ENCODE peak calls at places on chromosomes 12 and 14, in ten cellular contexts. S, X, D, C, A, T, G, E, Y and W are unnamed samples.

GRCh38 chr12:6141048-6141447 is 16.6 kb upstream of the VWF start:
- DNase-seq in X (no peak), G (no peak), Y (no peak), T (no peak), D (no peak), C (peak), S (no peak), A (peak), E (no peak), W (no peak)

GRCh38 chr12:3752096-3752709 is 706 bp downstream of the CRACR2A start:
- DNase-seq in C (peak), S (peak), D (no peak), E (peak), G (peak), T (peak), A (peak), X (peak), Y (no peak), W (no peak)

GRCh38 chr12:104720346-104721064 is 237.6 kb downstream of the SLC41A2 start:
- DNase-seq in A (no peak), E (no peak), C (peak), D (no peak), G (peak), Y (no peak), T (no peak), S (peak), X (peak), W (no peak)

GRCh38 chr12:112381421-112381897 is 772 bp downstream of the HECTD4 start:
- DNase-seq in C (no peak), D (no peak), S (peak), T (no peak), E (peak), X (peak), Y (no peak), A (no peak), G (no peak), W (no peak)

GRCh38 chr12:63400746-63401145 is 249.7 kb upstream of the AVPR1A start:
- DNase-seq in D (no peak), E (no peak), C (peak), S (no peak), T (no peak), A (no peak), Y (peak), X (no peak), G (no peak), W (no peak)

GRCh38 chr12:122133192-122133950 is 40.6 kb downstream of the IL31 start:
- DNase-seq in E (peak), T (no peak), X (no peak), C (no peak), Y (no peak), S (no peak), D (no peak), A (no peak), G (no peak), W (peak)

GRCh38 chr12:120142231-120142877 is 25.8 kb upstream of the RAB35 start:
- DNase-seq in X (no peak), G (no peak), A (no peak), S (no peak), T (no peak), C (peak), E (no peak), Y (no peak), D (no peak), W (peak)

GRCh38 chr14:69712637-69713088 is 54.3 kb upstream of the SRSF5 start:
- DNase-seq in E (peak), T (no peak), C (no peak), X (no peak), Y (no peak), A (no peak), D (peak), S (no peak), G (no peak), W (no peak)

GRCh38 chr12:14563051-14563450 is 4.6 kb downstream of the PLBD1 start:
- DNase-seq in A (no peak), T (no peak), X (no peak), G (no peak), Y (no peak), D (no peak), C (no peak), E (no peak), S (no peak), W (no peak)

GRCh38 chr14:83520837-83521236 is 1987.2 kb upstream of the SEL1L start:
- DNase-seq in Y (no peak), A (no peak), E (no peak), T (no peak), G (peak), D (no peak), S (no peak), C (peak), X (no peak), W (no peak)

GRCh38 chr14:33846100-33846824 is 104.6 kb downstream of the EGLN3 start:
- DNase-seq in D (no peak), Y (no peak), S (no peak), A (no peak), E (no peak), C (no peak), T (no peak), G (no peak), X (no peak), W (no peak)

GRCh38 chr14:90447720-90448497 is 51.1 kb downstream of the CALM1 start:
- DNase-seq in Y (peak), X (no peak), A (no peak), S (peak), D (no peak), C (no peak), G (no peak), T (no peak), E (no peak), W (no peak)

GRCh38 chr14:104531421-104532190 is 48.0 kb upstream of the C14orf180 start:
- DNase-seq in Y (no peak), X (no peak), T (no peak), S (no peak), C (no peak), G (no peak), D (no peak), E (peak), A (no peak), W (no peak)

GRCh38 chr12:70305794-70306193 is 60.3 kb upstream of the KCNMB4 start:
- DNase-seq in D (no peak), Y (no peak), C (peak), E (no peak), T (no peak), S (no peak), G (no peak), A (no peak), X (no peak), W (no peak)

GRCh38 chr12:96578526-96579125 is 89.2 kb downstream of the CFAP54 start:
- DNase-seq in C (peak), E (no peak), Y (peak), S (peak), A (no peak), G (peak), T (peak), X (no peak), D (peak), W (no peak)

GRCh38 chr14:72433511-72433910 is 460.4 kb downstream of the DPF3 start:
- DNase-seq in T (no peak), G (peak), S (no peak), A (no peak), D (no peak), Y (peak), E (no peak), X (no peak), C (peak), W (no peak)

GRCh38 chr12:108832730-108833354 is 24.5 kb downstream of the SSH1 start:
- DNase-seq in G (peak), S (no peak), E (no peak), T (no peak), C (peak), Y (peak), A (no peak), D (peak), X (no peak), W (no peak)
- TF ChIP-seq CTCF in G (no peak), S (no peak), E (no peak), T (no peak), C (no peak), Y (no peak), A (no peak), D (no peak), X (no peak), W (no peak)

GRCh38 chr14:76846331-76847047 is 20.3 kb downstream of the LRRC74A start:
- DNase-seq in D (no peak), A (no peak), Y (no peak), E (no peak), X (no peak), S (no peak), G (no peak), C (no peak), T (no peak), W (no peak)

GRCh38 chr14:76842414-76842813 is 16.2 kb downstream of the LRRC74A start:
- DNase-seq in C (no peak), D (no peak), X (no peak), S (no peak), Y (no peak), E (no peak), G (no peak), T (no peak), A (no peak), W (no peak)

GRCh38 chr14:76848879-76849278 is 22.7 kb downstream of the LRRC74A start:
- DNase-seq in D (no peak), G (no peak), S (no peak), A (no peak), X (no peak), E (no peak), T (peak), C (no peak), Y (peak), W (no peak)

DNA sequence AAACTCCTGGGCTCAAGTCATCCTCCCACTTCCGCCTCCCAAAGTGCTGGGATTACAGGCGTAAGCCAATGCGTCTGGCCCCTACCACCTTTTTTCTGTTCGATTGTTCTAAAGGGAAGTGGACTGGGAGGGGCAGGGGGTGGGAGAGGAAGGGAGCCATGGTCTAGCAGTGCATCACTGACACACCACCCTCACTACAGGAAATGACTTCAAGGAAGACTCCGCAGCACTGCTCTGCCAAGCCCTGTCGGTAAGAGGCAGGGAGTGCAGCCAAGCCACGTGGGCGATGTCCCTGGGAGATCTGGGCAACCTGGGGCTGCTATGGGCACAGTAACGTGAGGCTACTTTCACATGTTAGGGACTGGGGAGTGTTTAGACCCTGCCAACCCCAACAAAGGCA is 18.0 kb downstream of the LRRC74A start:
- DNase-seq in E (peak), S (peak), X (no peak), G (peak), T (peak), D (no peak), A (peak), C (no peak), Y (peak), W (peak)
- TF ChIP-seq CTCF in E (peak), S (peak), X (no peak), G (peak), T (no peak), D (peak), A (no peak), C (no peak), Y (no peak), W (no peak)

DNA sequence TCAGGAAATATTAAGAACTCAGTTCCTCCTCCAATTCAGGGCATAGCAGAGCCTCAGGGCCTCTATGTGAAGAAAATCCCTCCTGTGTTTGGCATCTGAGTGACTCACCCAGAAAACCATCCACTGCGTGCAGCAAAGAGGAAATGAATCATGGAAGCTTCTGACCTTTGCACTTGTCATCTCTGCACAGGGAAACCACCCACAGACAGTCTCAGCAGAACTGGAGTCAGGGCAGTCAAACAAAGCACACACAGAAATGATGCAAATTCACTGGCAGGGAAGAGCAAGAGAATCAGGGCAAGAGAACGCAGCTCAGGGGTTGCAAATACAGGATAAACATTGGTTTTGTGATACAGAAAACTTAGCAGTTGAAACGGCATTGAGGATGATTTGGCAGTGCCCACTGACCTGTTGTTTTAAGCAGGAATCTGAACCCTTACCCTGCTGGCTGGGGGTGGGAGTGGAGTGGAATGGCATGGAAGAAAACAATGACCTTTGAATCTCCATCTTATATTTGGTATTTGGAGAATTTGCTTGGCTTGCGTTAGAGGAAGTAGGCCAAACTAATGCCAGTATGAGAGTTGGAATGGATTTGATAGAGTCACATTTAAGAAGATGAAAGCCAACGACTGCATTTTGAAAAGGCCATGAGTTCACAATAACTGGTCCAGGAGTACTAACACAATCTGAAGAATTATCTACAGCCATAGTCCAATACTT is 53.5 kb downstream of the PHLDA1 start:
- DNase-seq in A (peak), S (peak), C (peak), D (no peak), G (peak), X (peak), T (peak), Y (peak), E (no peak), W (peak)
- TF ChIP-seq CTCF in A (peak), S (no peak), C (no peak), D (no peak), G (peak), X (no peak), T (no peak), Y (no peak), E (no peak), W (no peak)

DNA sequence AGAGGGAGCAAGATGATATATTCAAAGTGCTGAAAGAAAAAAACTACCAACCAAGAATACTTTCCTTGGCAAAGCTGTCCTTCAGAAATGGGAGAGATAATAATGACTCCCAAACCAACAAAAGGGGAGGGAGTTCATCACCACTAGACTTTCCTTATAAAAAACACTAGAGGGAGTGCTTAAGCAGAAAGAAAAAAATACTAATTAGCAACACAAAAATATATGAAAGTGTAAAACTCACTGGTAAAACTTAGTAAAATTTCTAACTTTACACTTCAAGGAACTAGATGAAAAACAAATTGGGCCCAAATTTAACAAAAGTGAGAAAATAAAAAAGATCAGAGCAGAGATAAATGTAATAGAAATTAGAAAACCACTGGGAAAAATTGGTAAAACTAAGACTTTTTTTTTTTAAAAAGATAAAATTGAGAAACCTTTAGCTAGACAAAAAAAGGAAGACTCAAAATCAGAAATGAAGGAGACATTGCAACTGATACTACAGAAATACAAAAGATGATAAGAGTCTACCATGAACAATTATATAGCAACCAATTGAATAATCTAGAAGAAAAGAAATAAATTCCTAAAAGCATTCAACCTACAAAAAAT is 60.4 kb upstream of the FAR2 start:
- DNase-seq in E (no peak), T (no peak), X (no peak), A (no peak), S (no peak), C (peak), Y (peak), G (peak), D (no peak), W (no peak)
- TF ChIP-seq CTCF in E (peak), T (peak), X (peak), A (no peak), S (peak), C (peak), Y (peak), G (peak), D (peak), W (peak)

DNA sequence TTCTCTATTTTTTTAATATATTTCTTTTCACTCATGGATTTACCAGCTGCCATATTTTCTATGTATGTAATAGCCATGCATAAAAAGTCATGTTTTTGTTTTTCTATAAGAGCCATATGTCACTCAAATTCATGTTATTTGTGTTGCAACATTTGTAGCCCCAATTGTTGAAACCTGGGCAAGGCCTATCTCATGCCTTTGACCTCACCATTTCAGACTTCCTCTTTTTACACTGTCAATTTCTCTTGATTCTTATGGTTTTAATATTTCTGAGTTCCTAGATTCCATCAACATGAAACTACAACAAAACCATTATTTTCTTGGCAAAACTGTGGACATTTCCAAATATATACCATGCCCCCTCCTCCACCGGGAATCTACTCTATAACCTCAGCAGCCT is 647.5 kb downstream of the C12orf50 start:
- DNase-seq in T (no peak), D (no peak), E (no peak), X (no peak), G (no peak), S (no peak), Y (no peak), A (no peak), C (no peak), W (no peak)
- TF ChIP-seq CTCF in T (no peak), D (no peak), E (no peak), X (no peak), G (no peak), S (no peak), Y (no peak), A (no peak), C (no peak), W (no peak)

GRCh38 chr14:99879401-99880295 is 86.4 kb downstream of the EML1 start:
- DNase-seq in A (no peak), G (peak), C (peak), E (no peak), Y (no peak), T (no peak), D (no peak), S (no peak), X (no peak), W (no peak)
- TF ChIP-seq CTCF in A (no peak), G (no peak), C (no peak), E (no peak), Y (no peak), T (no peak), D (no peak), S (no peak), X (no peak), W (no peak)